ENCODE peak calls at places on chromosomes 3 and 15, in nine cellular contexts. One of them, this sample, is unnamed.

GRCh38 chr15:79310612-79310984 is 314 bp upstream of the TMED3 start:
- DNase-seq in heart left ventricle: peak; percentile 33
- DNase-seq in tibial nerve: no peak
- DNase-seq in foreskin keratinocyte: peak; percentile 25
- DNase-seq in CD4-positive, alpha-beta T cell: no peak
- DNase-seq in MCF 10A: peak; percentile 13
- DNase-seq in dorsolateral prefrontal cortex: no peak
- DNase-seq in MM.1S: no peak
- DNase-seq in endothelial cell: no peak
- DNase-seq in this sample: peak; percentile 12

GRCh38 chr3:46628980-46629379 is 16.7 kb downstream of the FAM240A start:
- DNase-seq in heart left ventricle: no peak
- DNase-seq in tibial nerve: peak; percentile 47
- DNase-seq in foreskin keratinocyte: no peak
- DNase-seq in CD4-positive, alpha-beta T cell: no peak
- DNase-seq in MCF 10A: no peak
- DNase-seq in dorsolateral prefrontal cortex: no peak
- DNase-seq in MM.1S: no peak
- DNase-seq in endothelial cell: no peak
- DNase-seq in this sample: no peak

GRCh38 chr15:31852933-31853332 is 177.4 kb upstream of the CHRNA7 start:
- DNase-seq in heart left ventricle: no peak
- DNase-seq in tibial nerve: no peak
- DNase-seq in foreskin keratinocyte: no peak
- DNase-seq in CD4-positive, alpha-beta T cell: no peak
- DNase-seq in MCF 10A: no peak
- DNase-seq in dorsolateral prefrontal cortex: no peak
- DNase-seq in MM.1S: no peak
- DNase-seq in endothelial cell: no peak
- DNase-seq in this sample: no peak

GRCh38 chr15:40695469-40695910 is 516 bp downstream of the RAD51 start:
- DNase-seq in heart left ventricle: no peak
- DNase-seq in tibial nerve: no peak
- DNase-seq in foreskin keratinocyte: peak; percentile 24
- DNase-seq in CD4-positive, alpha-beta T cell: no peak
- DNase-seq in MCF 10A: peak; percentile 33
- DNase-seq in dorsolateral prefrontal cortex: no peak
- DNase-seq in MM.1S: peak; percentile 18
- DNase-seq in endothelial cell: peak; percentile 28
- DNase-seq in this sample: no peak

GRCh38 chr15:69847625-69848024 is 250.1 kb downstream of the TLE3 start:
- DNase-seq in heart left ventricle: no peak
- DNase-seq in tibial nerve: no peak
- DNase-seq in foreskin keratinocyte: no peak
- DNase-seq in CD4-positive, alpha-beta T cell: no peak
- DNase-seq in MCF 10A: no peak
- DNase-seq in dorsolateral prefrontal cortex: no peak
- DNase-seq in MM.1S: no peak
- DNase-seq in endothelial cell: no peak
- DNase-seq in this sample: no peak

GRCh38 chr3:108951802-108952474 is 1.7 kb downstream of the GUCA1C start:
- DNase-seq in heart left ventricle: no peak
- DNase-seq in tibial nerve: no peak
- DNase-seq in foreskin keratinocyte: peak; percentile 5
- DNase-seq in CD4-positive, alpha-beta T cell: no peak
- DNase-seq in MCF 10A: no peak
- DNase-seq in dorsolateral prefrontal cortex: no peak
- DNase-seq in MM.1S: no peak
- DNase-seq in endothelial cell: no peak
- DNase-seq in this sample: no peak

GRCh38 chr3:119524931-119525662 is 26.8 kb downstream of the TIMMDC1 start:
- DNase-seq in heart left ventricle: no peak
- DNase-seq in tibial nerve: peak; percentile 15
- DNase-seq in foreskin keratinocyte: no peak
- DNase-seq in CD4-positive, alpha-beta T cell: no peak
- DNase-seq in MCF 10A: no peak
- DNase-seq in dorsolateral prefrontal cortex: no peak
- DNase-seq in MM.1S: no peak
- DNase-seq in endothelial cell: no peak
- DNase-seq in this sample: peak; percentile 22

GRCh38 chr3:113243846-113244245 is 32.5 kb downstream of the BOC start:
- DNase-seq in heart left ventricle: no peak
- DNase-seq in tibial nerve: no peak
- DNase-seq in foreskin keratinocyte: no peak
- DNase-seq in CD4-positive, alpha-beta T cell: no peak
- DNase-seq in MCF 10A: no peak
- DNase-seq in dorsolateral prefrontal cortex: no peak
- DNase-seq in MM.1S: no peak
- DNase-seq in endothelial cell: no peak
- DNase-seq in this sample: no peak

GRCh38 chr15:58569455-58569854 is 137.7 kb downstream of the LIPC start:
- DNase-seq in heart left ventricle: no peak
- DNase-seq in tibial nerve: no peak
- DNase-seq in foreskin keratinocyte: no peak
- DNase-seq in CD4-positive, alpha-beta T cell: no peak
- DNase-seq in MCF 10A: no peak
- DNase-seq in dorsolateral prefrontal cortex: no peak
- DNase-seq in MM.1S: no peak
- DNase-seq in endothelial cell: no peak
- DNase-seq in this sample: no peak

GRCh38 chr3:14476583-14477265 is 63.4 kb downstream of the GRIP2 start:
- DNase-seq in heart left ventricle: peak; percentile 5
- DNase-seq in tibial nerve: no peak
- DNase-seq in foreskin keratinocyte: no peak
- DNase-seq in CD4-positive, alpha-beta T cell: no peak
- DNase-seq in MCF 10A: no peak
- DNase-seq in dorsolateral prefrontal cortex: no peak
- DNase-seq in MM.1S: no peak
- DNase-seq in endothelial cell: no peak
- DNase-seq in this sample: no peak

GRCh38 chr15:75062706-75063105 is 39.3 kb downstream of the PPCDC start:
- DNase-seq in heart left ventricle: no peak
- DNase-seq in tibial nerve: no peak
- DNase-seq in foreskin keratinocyte: no peak
- DNase-seq in CD4-positive, alpha-beta T cell: no peak
- DNase-seq in MCF 10A: no peak
- DNase-seq in dorsolateral prefrontal cortex: no peak
- DNase-seq in MM.1S: no peak
- DNase-seq in endothelial cell: no peak
- DNase-seq in this sample: no peak

GRCh38 chr15:69403611-69404010 is 10.5 kb upstream of the KIF23 start:
- DNase-seq in heart left ventricle: no peak
- DNase-seq in tibial nerve: no peak
- DNase-seq in foreskin keratinocyte: peak; percentile 76
- DNase-seq in CD4-positive, alpha-beta T cell: no peak
- DNase-seq in MCF 10A: peak; percentile 65
- DNase-seq in dorsolateral prefrontal cortex: no peak
- DNase-seq in MM.1S: no peak
- DNase-seq in endothelial cell: no peak
- DNase-seq in this sample: peak; percentile 35

GRCh38 chr3:187040637-187041361 is 98.5 kb downstream of the RPL39L start:
- DNase-seq in heart left ventricle: no peak
- DNase-seq in tibial nerve: no peak
- DNase-seq in foreskin keratinocyte: peak; percentile 45
- DNase-seq in CD4-positive, alpha-beta T cell: no peak
- DNase-seq in MCF 10A: peak; percentile 59
- DNase-seq in dorsolateral prefrontal cortex: no peak
- DNase-seq in MM.1S: no peak
- DNase-seq in endothelial cell: no peak
- DNase-seq in this sample: peak; percentile 66

DNA sequence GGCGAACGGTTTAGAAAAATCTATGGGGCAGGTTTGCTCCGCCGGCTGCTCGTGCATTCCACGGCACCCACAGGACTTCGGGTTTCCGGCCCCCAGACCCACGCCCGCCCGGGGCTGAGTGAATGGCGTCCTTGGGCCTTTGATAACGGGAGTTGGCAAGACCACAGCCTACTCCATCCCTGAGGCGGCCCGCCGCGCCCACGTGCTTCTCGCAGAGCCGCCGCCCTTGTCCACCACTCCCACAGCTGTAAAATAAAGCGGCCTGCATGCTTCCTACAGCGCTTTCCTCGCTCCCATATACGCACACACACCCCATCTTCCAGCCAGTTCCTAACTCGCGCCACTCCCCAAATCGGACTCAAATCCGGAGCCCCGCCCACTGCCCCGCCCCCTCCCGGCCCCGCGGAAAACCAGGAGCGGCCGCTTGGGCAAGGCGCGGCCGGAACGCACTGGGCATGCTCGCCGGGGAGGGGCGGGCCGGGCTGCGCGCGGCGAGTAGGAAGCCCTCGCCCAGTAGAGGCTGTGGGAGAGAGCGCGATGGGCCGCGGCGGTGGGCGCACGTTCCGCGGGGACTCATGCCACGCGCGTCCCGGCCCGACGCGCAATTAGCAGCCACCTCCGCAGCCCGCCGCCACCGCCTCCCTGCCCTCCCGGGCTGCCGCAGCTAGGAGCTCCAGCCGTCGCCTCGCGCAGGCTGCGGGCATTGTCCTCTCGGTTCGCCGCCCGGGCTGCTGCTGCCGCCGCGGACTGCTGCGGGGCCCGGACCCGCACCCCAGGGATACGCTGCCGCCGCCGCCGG is at the start of gene RAP2B:
- DNase-seq in heart left ventricle: peak; percentile 96
- DNase-seq in tibial nerve: peak; percentile 98
- DNase-seq in foreskin keratinocyte: peak; percentile 96
- DNase-seq in CD4-positive, alpha-beta T cell: peak; percentile 97
- DNase-seq in MCF 10A: peak; percentile 97
- DNase-seq in dorsolateral prefrontal cortex: peak; percentile 92
- DNase-seq in MM.1S: peak; percentile 96
- DNase-seq in endothelial cell: peak; percentile 98
- DNase-seq in this sample: peak; percentile 95
- TF ChIP-seq CTCF in heart left ventricle: no peak
- TF ChIP-seq CTCF in tibial nerve: no peak
- TF ChIP-seq CTCF in foreskin keratinocyte: no peak
- TF ChIP-seq CTCF in CD4-positive, alpha-beta T cell: no peak
- TF ChIP-seq CTCF in MCF 10A: no peak
- TF ChIP-seq CTCF in dorsolateral prefrontal cortex: peak; percentile 35
- TF ChIP-seq CTCF in MM.1S: no peak
- TF ChIP-seq CTCF in endothelial cell: no peak
- TF ChIP-seq CTCF in this sample: no peak

DNA sequence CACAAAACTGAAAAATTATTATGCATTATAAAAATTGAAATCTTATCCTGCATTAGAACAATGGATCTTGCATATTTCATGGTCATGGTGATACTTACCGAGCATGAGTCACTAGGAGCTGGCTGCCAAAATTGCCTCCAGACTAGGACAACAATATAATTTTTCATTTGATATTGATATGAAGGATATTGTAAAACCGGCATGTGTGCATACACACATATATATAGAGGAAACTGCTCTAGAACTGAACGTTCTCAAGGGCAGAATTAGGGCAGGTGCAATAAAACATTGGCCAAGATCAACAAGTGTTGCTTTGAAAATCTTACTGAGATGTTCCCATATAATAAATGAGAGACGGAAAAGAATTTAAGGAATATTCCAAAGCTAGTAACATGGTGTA is 319.4 kb upstream of the POU1F1 start:
- DNase-seq in heart left ventricle: no peak
- DNase-seq in tibial nerve: no peak
- DNase-seq in foreskin keratinocyte: no peak
- DNase-seq in CD4-positive, alpha-beta T cell: no peak
- DNase-seq in MCF 10A: peak; percentile 69
- DNase-seq in dorsolateral prefrontal cortex: no peak
- DNase-seq in MM.1S: no peak
- DNase-seq in endothelial cell: no peak
- DNase-seq in this sample: peak; percentile 62
- TF ChIP-seq CTCF in heart left ventricle: no peak
- TF ChIP-seq CTCF in tibial nerve: no peak
- TF ChIP-seq CTCF in foreskin keratinocyte: no peak
- TF ChIP-seq CTCF in CD4-positive, alpha-beta T cell: no peak
- TF ChIP-seq CTCF in MCF 10A: no peak
- TF ChIP-seq CTCF in dorsolateral prefrontal cortex: no peak
- TF ChIP-seq CTCF in MM.1S: no peak
- TF ChIP-seq CTCF in endothelial cell: no peak
- TF ChIP-seq CTCF in this sample: no peak

GRCh38 chr3:100732435-100732834 is 23.1 kb downstream of the TFG start:
- DNase-seq in heart left ventricle: no peak
- DNase-seq in tibial nerve: no peak
- DNase-seq in foreskin keratinocyte: no peak
- DNase-seq in CD4-positive, alpha-beta T cell: no peak
- DNase-seq in MCF 10A: no peak
- DNase-seq in dorsolateral prefrontal cortex: no peak
- DNase-seq in MM.1S: no peak
- DNase-seq in endothelial cell: no peak
- DNase-seq in this sample: no peak

GRCh38 chr3:100740207-100740606 is 30.9 kb downstream of the TFG start:
- DNase-seq in heart left ventricle: no peak
- DNase-seq in tibial nerve: no peak
- DNase-seq in foreskin keratinocyte: no peak
- DNase-seq in CD4-positive, alpha-beta T cell: no peak
- DNase-seq in MCF 10A: no peak
- DNase-seq in dorsolateral prefrontal cortex: no peak
- DNase-seq in MM.1S: no peak
- DNase-seq in endothelial cell: no peak
- DNase-seq in this sample: no peak

GRCh38 chr3:100737334-100737733 is 28.0 kb downstream of the TFG start:
- DNase-seq in heart left ventricle: no peak
- DNase-seq in tibial nerve: no peak
- DNase-seq in foreskin keratinocyte: no peak
- DNase-seq in CD4-positive, alpha-beta T cell: no peak
- DNase-seq in MCF 10A: peak; percentile 35
- DNase-seq in dorsolateral prefrontal cortex: no peak
- DNase-seq in MM.1S: peak; percentile 38
- DNase-seq in endothelial cell: no peak
- DNase-seq in this sample: peak; percentile 51
- TF ChIP-seq CTCF in heart left ventricle: peak; percentile 9
- TF ChIP-seq CTCF in tibial nerve: peak; percentile 26
- TF ChIP-seq CTCF in foreskin keratinocyte: peak; percentile 68
- TF ChIP-seq CTCF in CD4-positive, alpha-beta T cell: no peak
- TF ChIP-seq CTCF in MCF 10A: peak; percentile 29
- TF ChIP-seq CTCF in dorsolateral prefrontal cortex: peak; percentile 52
- TF ChIP-seq CTCF in MM.1S: peak; percentile 47
- TF ChIP-seq CTCF in endothelial cell: no peak
- TF ChIP-seq CTCF in this sample: peak; percentile 19

GRCh38 chr3:135239485-135239884 is 444.4 kb downstream of the EPHB1 start:
- DNase-seq in heart left ventricle: no peak
- DNase-seq in tibial nerve: no peak
- DNase-seq in foreskin keratinocyte: no peak
- DNase-seq in CD4-positive, alpha-beta T cell: no peak
- DNase-seq in MCF 10A: no peak
- DNase-seq in dorsolateral prefrontal cortex: no peak
- DNase-seq in MM.1S: no peak
- DNase-seq in endothelial cell: no peak
- DNase-seq in this sample: no peak

GRCh38 chr3:135238866-135239434 is 443.9 kb downstream of the EPHB1 start:
- DNase-seq in heart left ventricle: no peak
- DNase-seq in tibial nerve: no peak
- DNase-seq in foreskin keratinocyte: no peak
- DNase-seq in CD4-positive, alpha-beta T cell: no peak
- DNase-seq in MCF 10A: no peak
- DNase-seq in dorsolateral prefrontal cortex: no peak
- DNase-seq in MM.1S: no peak
- DNase-seq in endothelial cell: no peak
- DNase-seq in this sample: no peak

GRCh38 chr3:135242285-135242684 is 447.2 kb downstream of the EPHB1 start:
- DNase-seq in heart left ventricle: no peak
- DNase-seq in tibial nerve: no peak
- DNase-seq in foreskin keratinocyte: no peak
- DNase-seq in CD4-positive, alpha-beta T cell: no peak
- DNase-seq in MCF 10A: no peak
- DNase-seq in dorsolateral prefrontal cortex: no peak
- DNase-seq in MM.1S: no peak
- DNase-seq in endothelial cell: no peak
- DNase-seq in this sample: no peak

GRCh38 chr3:135238201-135238600 is 443.1 kb downstream of the EPHB1 start:
- DNase-seq in heart left ventricle: no peak
- DNase-seq in tibial nerve: no peak
- DNase-seq in foreskin keratinocyte: no peak
- DNase-seq in CD4-positive, alpha-beta T cell: no peak
- DNase-seq in MCF 10A: no peak
- DNase-seq in dorsolateral prefrontal cortex: no peak
- DNase-seq in MM.1S: no peak
- DNase-seq in endothelial cell: no peak
- DNase-seq in this sample: no peak

GRCh38 chr3:135240426-135240825 is 445.4 kb downstream of the EPHB1 start:
- DNase-seq in heart left ventricle: no peak
- DNase-seq in tibial nerve: no peak
- DNase-seq in foreskin keratinocyte: no peak
- DNase-seq in CD4-positive, alpha-beta T cell: no peak
- DNase-seq in MCF 10A: no peak
- DNase-seq in dorsolateral prefrontal cortex: no peak
- DNase-seq in MM.1S: no peak
- DNase-seq in endothelial cell: peak; percentile 48
- DNase-seq in this sample: no peak
- TF ChIP-seq CTCF in heart left ventricle: no peak
- TF ChIP-seq CTCF in tibial nerve: no peak
- TF ChIP-seq CTCF in foreskin keratinocyte: no peak
- TF ChIP-seq CTCF in CD4-positive, alpha-beta T cell: no peak
- TF ChIP-seq CTCF in MCF 10A: no peak
- TF ChIP-seq CTCF in dorsolateral prefrontal cortex: peak; percentile 60
- TF ChIP-seq CTCF in MM.1S: no peak
- TF ChIP-seq CTCF in endothelial cell: peak; percentile 21
- TF ChIP-seq CTCF in this sample: no peak

This sample was measured in bronchial epithelial cell.